ENCODE peak calls at places on chromosomes 4 and X, in four cellular contexts. One of them, this sample, is unnamed.

GRCh38 chrX:100615015-100615414 is 21.6 kb downstream of the TSPAN6 start:
- DNase-seq in GM12878: peak
- DNase-seq in K562: peak
- DNase-seq in HepG2: peak
- DNase-seq in this sample: peak

GRCh38 chr4:23040539-23040938 is 347.8 kb downstream of the GBA3 start:
- DNase-seq in GM12878: no peak
- DNase-seq in K562: no peak
- DNase-seq in HepG2: no peak
- DNase-seq in this sample: no peak

GRCh38 chr4:56505269-56506109 is at the start of gene ARL9:
- DNase-seq in K562: no peak
- DNase-seq in HepG2: no peak
- DNase-seq in GM12878: no peak
- DNase-seq in this sample: no peak

GRCh38 chr4:104475652-104476051 is 19.0 kb downstream of the CXXC4 start:
- DNase-seq in HepG2: no peak
- DNase-seq in GM12878: no peak
- DNase-seq in K562: no peak
- DNase-seq in this sample: no peak

GRCh38 chr4:154719087-154719486 is 24.7 kb upstream of the LRAT start:
- DNase-seq in HepG2: no peak
- DNase-seq in GM12878: no peak
- DNase-seq in K562: no peak
- DNase-seq in this sample: no peak

GRCh38 chrX:7690842-7691241 is 152.1 kb upstream of the VCX start:
- DNase-seq in HepG2: no peak
- DNase-seq in K562: no peak
- DNase-seq in GM12878: no peak
- DNase-seq in this sample: no peak

GRCh38 chrX:39418132-39418935 is 617.1 kb downstream of the MID1IP1 start:
- DNase-seq in K562: no peak
- DNase-seq in GM12878: no peak
- DNase-seq in HepG2: no peak
- DNase-seq in this sample: no peak

GRCh38 chrX:132564026-132564425 is 75.2 kb upstream of the MBNL3 start:
- DNase-seq in K562: no peak
- DNase-seq in GM12878: no peak
- DNase-seq in HepG2: no peak
- DNase-seq in this sample: no peak

GRCh38 chr4:71184195-71184781 is 154.5 kb upstream of the SLC4A4 start:
- DNase-seq in GM12878: peak
- DNase-seq in K562: peak
- DNase-seq in HepG2: peak
- DNase-seq in this sample: peak

GRCh38 chr4:41679991-41680390 is 68.5 kb downstream of the PHOX2B start:
- DNase-seq in GM12878: no peak
- DNase-seq in HepG2: no peak
- DNase-seq in K562: no peak
- DNase-seq in this sample: no peak

GRCh38 chr4:15930314-15930713 is 8.2 kb downstream of the FGFBP1 start:
- DNase-seq in K562: no peak
- DNase-seq in HepG2: no peak
- DNase-seq in GM12878: no peak
- DNase-seq in this sample: no peak

GRCh38 chr4:16085822-16086221 is 2.0 kb upstream of the PROM1 start:
- DNase-seq in K562: no peak
- DNase-seq in HepG2: no peak
- DNase-seq in GM12878: no peak
- DNase-seq in this sample: no peak

GRCh38 chr4:101102114-101102752 is 245.1 kb downstream of the PPP3CA start:
- DNase-seq in HepG2: no peak
- DNase-seq in K562: no peak
- DNase-seq in GM12878: no peak
- DNase-seq in this sample: no peak

GRCh38 chr4:187770345-187770744 is 225.2 kb upstream of the ZFP42 start:
- DNase-seq in GM12878: no peak
- DNase-seq in HepG2: no peak
- DNase-seq in K562: no peak
- DNase-seq in this sample: peak

GRCh38 chrX:130125090-130125489 is 14.8 kb upstream of the ELF4 start:
- DNase-seq in K562: peak
- DNase-seq in GM12878: no peak
- DNase-seq in HepG2: no peak
- DNase-seq in this sample: no peak

GRCh38 chr4:152663203-152664066 is 16.4 kb downstream of the TMEM154 start:
- DNase-seq in HepG2: no peak
- DNase-seq in GM12878: peak
- DNase-seq in K562: peak
- DNase-seq in this sample: no peak

GRCh38 chrX:50469206-50469605 is 1.4 kb downstream of the DGKK start:
- DNase-seq in K562: no peak
- DNase-seq in GM12878: no peak
- DNase-seq in HepG2: no peak
- DNase-seq in this sample: no peak

GRCh38 chr4:122041312-122041711 is 89.5 kb upstream of the TRPC3 start:
- DNase-seq in GM12878: no peak
- DNase-seq in HepG2: no peak
- DNase-seq in K562: no peak
- DNase-seq in this sample: no peak

GRCh38 chr4:3756343-3757059 is 9.7 kb upstream of the ADRA2C start:
- DNase-seq in K562: peak
- DNase-seq in HepG2: no peak
- DNase-seq in GM12878: no peak
- DNase-seq in this sample: no peak

GRCh38 chr4:81621490-81621889 is 149.8 kb upstream of the RASGEF1B start:
- DNase-seq in GM12878: no peak
- DNase-seq in HepG2: no peak
- DNase-seq in K562: no peak
- DNase-seq in this sample: no peak

GRCh38 chr4:88033309-88033708 is 25.9 kb downstream of the PKD2 start:
- DNase-seq in HepG2: peak
- DNase-seq in K562: peak
- DNase-seq in GM12878: no peak
- DNase-seq in this sample: peak

DNA sequence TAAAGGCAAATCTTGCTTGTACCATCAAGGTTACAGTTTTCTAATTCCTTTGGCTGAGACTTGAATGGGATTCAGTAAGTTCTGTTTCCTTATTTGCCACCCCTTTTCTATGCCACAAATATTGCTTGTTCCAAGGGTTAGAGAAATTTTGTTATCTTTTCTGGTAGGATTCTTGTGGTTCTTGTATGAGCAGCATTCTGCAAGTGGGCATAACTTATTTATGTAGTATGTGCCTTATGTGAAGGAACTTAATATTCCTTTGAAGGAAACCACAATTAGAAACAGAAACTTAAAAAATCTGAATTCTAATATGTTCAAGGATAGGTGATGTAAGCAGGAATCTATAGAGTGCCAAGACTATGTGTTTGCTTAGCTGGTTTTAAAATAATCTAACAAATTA is 53.1 kb upstream of the TSPAN5 start:
- DNase-seq in GM12878: no peak
- DNase-seq in K562: no peak
- DNase-seq in HepG2: no peak
- DNase-seq in this sample: no peak
- TF ChIP-seq MYC in GM12878: no peak
- TF ChIP-seq MYC in K562: no peak
- TF ChIP-seq MYC in HepG2: no peak
- TF ChIP-seq MYC in this sample: no peak

DNA sequence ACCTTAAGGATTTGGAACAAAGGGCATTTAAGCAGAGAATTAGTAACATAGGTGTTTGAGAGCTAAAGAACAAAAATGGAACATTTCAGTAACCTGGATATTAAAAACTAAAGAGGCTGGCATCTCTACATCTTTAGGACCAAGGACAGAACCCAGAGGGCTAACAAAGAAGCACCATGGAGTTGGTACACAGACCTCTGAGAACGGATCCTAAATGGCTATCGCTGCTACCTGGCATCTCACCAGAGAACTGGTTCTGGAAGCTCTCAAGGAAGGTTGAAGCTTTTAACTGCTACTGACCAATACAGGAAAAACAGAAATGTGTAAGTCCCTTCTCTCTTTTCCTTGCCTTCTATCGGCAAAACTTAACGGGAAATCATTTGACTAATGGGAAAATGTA is 118.4 kb upstream of the TLL1 start:
- DNase-seq in HepG2: no peak
- DNase-seq in K562: no peak
- DNase-seq in GM12878: no peak
- DNase-seq in this sample: no peak
- TF ChIP-seq REST in HepG2: no peak
- TF ChIP-seq REST in K562: no peak
- TF ChIP-seq REST in GM12878: no peak
- TF ChIP-seq REST in this sample: no peak

GRCh38 chrX:1592128-1592862 is 891 bp downstream of the AKAP17A start:
- DNase-seq in HepG2: peak
- DNase-seq in GM12878: no peak
- DNase-seq in K562: peak
- DNase-seq in this sample: no peak
- TF ChIP-seq MYC in HepG2: no peak
- TF ChIP-seq MYC in GM12878: no peak
- TF ChIP-seq MYC in K562: no peak
- TF ChIP-seq MYC in this sample: no peak

GRCh38 chr4:85937507-85937906 is 422.3 kb downstream of the MAPK10 start:
- DNase-seq in K562: no peak
- DNase-seq in GM12878: no peak
- DNase-seq in HepG2: no peak
- DNase-seq in this sample: no peak

GRCh38 chr4:85932371-85933305 is 427.2 kb downstream of the MAPK10 start:
- DNase-seq in GM12878: no peak
- DNase-seq in HepG2: no peak
- DNase-seq in K562: no peak
- DNase-seq in this sample: no peak

GRCh38 chr4:85929926-85930325 is 429.9 kb downstream of the MAPK10 start:
- DNase-seq in HepG2: peak
- DNase-seq in GM12878: no peak
- DNase-seq in K562: no peak
- DNase-seq in this sample: peak

GRCh38 chr4:85928775-85929585 is 430.9 kb downstream of the MAPK10 start:
- DNase-seq in K562: no peak
- DNase-seq in HepG2: peak
- DNase-seq in GM12878: peak
- DNase-seq in this sample: peak

DNA sequence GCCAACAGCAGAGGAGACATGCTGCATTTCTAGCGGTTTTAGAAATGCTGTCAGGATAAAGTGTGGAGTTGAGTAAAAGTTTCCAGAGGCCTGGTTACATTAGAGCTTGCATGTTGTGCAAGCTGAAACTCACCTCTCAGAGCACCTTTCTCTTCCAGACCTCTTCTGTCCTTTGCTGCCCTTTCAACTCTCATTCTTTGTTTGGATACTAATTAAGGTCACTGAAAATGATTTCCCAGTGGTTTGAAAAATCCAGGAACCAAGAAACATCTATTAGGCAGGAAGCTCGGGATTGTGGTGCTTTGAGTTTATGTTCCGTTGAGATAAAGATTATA is 426.6 kb downstream of the MAPK10 start:
- DNase-seq in K562: no peak
- DNase-seq in GM12878: no peak
- DNase-seq in HepG2: no peak
- DNase-seq in this sample: no peak
- TF ChIP-seq REST in K562: no peak
- TF ChIP-seq REST in GM12878: no peak
- TF ChIP-seq REST in HepG2: no peak
- TF ChIP-seq REST in this sample: no peak

DNA sequence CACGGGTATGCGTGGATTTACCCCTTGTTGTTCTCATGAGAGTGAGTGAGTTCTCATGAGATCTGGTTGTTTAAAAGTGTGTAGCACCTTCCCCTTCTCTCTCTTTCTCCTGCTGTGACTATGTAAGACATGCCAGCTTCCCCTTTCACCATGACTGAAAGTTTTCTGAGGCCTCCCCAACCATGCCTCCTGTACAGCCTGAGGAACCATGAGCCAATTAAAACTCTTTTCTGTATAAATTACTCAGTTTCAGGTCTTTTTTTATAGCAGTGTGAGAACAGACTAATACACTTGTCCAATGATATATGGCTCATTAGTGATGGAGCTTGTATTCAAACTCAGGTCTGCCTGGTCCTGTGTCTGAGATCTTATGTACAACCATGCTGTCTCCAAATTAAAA is 28.5 kb upstream of the RTL3 start:
- DNase-seq in HepG2: no peak
- DNase-seq in K562: no peak
- DNase-seq in GM12878: peak
- DNase-seq in this sample: no peak
- TF ChIP-seq MYC in HepG2: no peak
- TF ChIP-seq MYC in K562: no peak
- TF ChIP-seq MYC in GM12878: no peak
- TF ChIP-seq MYC in this sample: no peak

GRCh38 chr4:8393593-8394038 is 46.9 kb downstream of the ACOX3 start:
- DNase-seq in HepG2: no peak
- DNase-seq in K562: no peak
- DNase-seq in GM12878: no peak
- DNase-seq in this sample: peak
- TF ChIP-seq REST in HepG2: no peak
- TF ChIP-seq REST in K562: no peak
- TF ChIP-seq REST in GM12878: no peak
- TF ChIP-seq REST in this sample: no peak

GRCh38 chr4:173520921-173521473 is 9.0 kb downstream of the HAND2 start:
- DNase-seq in K562: no peak
- DNase-seq in HepG2: no peak
- DNase-seq in GM12878: no peak
- DNase-seq in this sample: no peak
- TF ChIP-seq MYC in K562: no peak
- TF ChIP-seq MYC in HepG2: no peak
- TF ChIP-seq MYC in GM12878: no peak
- TF ChIP-seq MYC in this sample: no peak

GRCh38 chr4:17650404-17650803 is 36.0 kb downstream of the MED28 start:
- DNase-seq in HepG2: no peak
- DNase-seq in GM12878: no peak
- DNase-seq in K562: no peak
- DNase-seq in this sample: no peak

GRCh38 chr4:17647176-17647806 is 32.9 kb downstream of the MED28 start:
- DNase-seq in K562: no peak
- DNase-seq in HepG2: no peak
- DNase-seq in GM12878: no peak
- DNase-seq in this sample: no peak

GRCh38 chr4:17647927-17648326 is 33.5 kb downstream of the MED28 start:
- DNase-seq in GM12878: no peak
- DNase-seq in K562: no peak
- DNase-seq in HepG2: no peak
- DNase-seq in this sample: no peak

GRCh38 chr4:17642404-17642783 is 28.0 kb downstream of the MED28 start:
- DNase-seq in K562: no peak
- DNase-seq in HepG2: no peak
- DNase-seq in GM12878: no peak
- DNase-seq in this sample: no peak

DNA sequence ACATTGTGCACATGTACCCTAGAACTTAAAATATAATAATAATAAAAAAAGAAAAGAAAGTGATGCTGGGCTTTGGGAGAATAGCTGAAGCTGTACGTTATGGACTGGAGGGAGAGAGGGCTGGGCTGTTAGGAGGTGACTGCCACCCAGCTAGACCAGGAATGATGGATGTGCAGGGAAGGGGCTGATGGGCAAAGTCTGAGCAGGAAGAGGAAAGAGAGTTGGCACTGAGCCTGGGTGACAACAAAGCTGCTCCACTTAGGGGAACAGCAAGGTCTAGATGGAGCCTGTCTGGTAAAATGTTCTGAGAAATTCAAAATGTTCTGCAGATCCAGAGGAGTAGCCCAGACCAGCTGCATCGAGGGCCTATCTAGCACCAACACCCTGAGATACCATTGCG is 32.3 kb downstream of the MED28 start:
- DNase-seq in HepG2: peak
- DNase-seq in K562: no peak
- DNase-seq in GM12878: no peak
- DNase-seq in this sample: no peak
- TF ChIP-seq REST in HepG2: no peak
- TF ChIP-seq REST in K562: no peak
- TF ChIP-seq REST in GM12878: no peak
- TF ChIP-seq REST in this sample: no peak

This sample was measured in A549.